ENCODE peak calls at places on chromosomes 4 and X, in four cellular contexts. C is amniotic epithelial cell, H is GM13976, K is neural progenitor cell. Q is an unnamed sample.

GRCh38 chrX:39946822-39947221 is 150.9 kb downstream of the BCOR start:
- DNase-seq in C (peak), H (no peak), K (no peak), Q (no peak)

GRCh38 chr4:7659429-7660175 is 224.9 kb upstream of the PSAPL1 start:
- DNase-seq in C (no peak), H (no peak), K (no peak), Q (no peak)

GRCh38 chrX:153828723-153829548 is 1.4 kb downstream of the PDZD4 start:
- DNase-seq in C (no peak), H (peak), K (peak), Q (no peak)

GRCh38 chr4:83269256-83269655 is 15.3 kb downstream of the COQ2 start:
- DNase-seq in C (peak), H (no peak), K (no peak), Q (no peak)

GRCh38 chrX:122914256-122914655 is 269.8 kb upstream of the GRIA3 start:
- DNase-seq in C (no peak), H (no peak), K (no peak), Q (no peak)

GRCh38 chr4:1087371-1087770 is 26.0 kb downstream of the RNF212 start:
- DNase-seq in C (no peak), H (no peak), K (no peak), Q (no peak)

GRCh38 chr4:164169591-164169990 is 584.3 kb upstream of the SMIM31 start:
- DNase-seq in C (peak), H (no peak), K (no peak), Q (no peak)

GRCh38 chr4:52244103-52244772 is 193.1 kb downstream of the SPATA18 start:
- DNase-seq in C (no peak), H (no peak), K (no peak), Q (peak)

GRCh38 chr4:4865705-4866123 is 6.2 kb downstream of the MSX1 start:
- DNase-seq in C (no peak), H (no peak), K (peak), Q (no peak)

GRCh38 chrX:148204195-148204594 is 223.1 kb downstream of the FMR1NB start:
- DNase-seq in C (no peak), H (no peak), K (no peak), Q (no peak)

GRCh38 chr4:20687894-20688293 is 12.4 kb upstream of the PACRGL start:
- DNase-seq in C (peak), H (no peak), K (no peak), Q (no peak)

GRCh38 chrX:151825927-151826471 is 86.7 kb upstream of the MAGEA4 start:
- DNase-seq in C (peak), H (no peak), K (no peak), Q (no peak)

GRCh38 chr4:89000844-89001360 is 56.1 kb downstream of the FAM13A start:
- DNase-seq in C (peak), H (no peak), K (no peak), Q (peak)

GRCh38 chrX:5051831-5052491 is 1176.7 kb downstream of the NLGN4X start:
- DNase-seq in C (peak), H (no peak), K (no peak), Q (no peak)

GRCh38 chr4:12979797-12980196 is 504.3 kb downstream of the RAB28 start:
- DNase-seq in C (no peak), H (no peak), K (no peak), Q (no peak)

GRCh38 chr4:101597204-101597603 is 193.3 kb upstream of the BANK1 start:
- DNase-seq in C (peak), H (peak), K (no peak), Q (no peak)

GRCh38 chr4:174119818-174120217 is 163.6 kb downstream of the FBXO8 start:
- DNase-seq in C (peak), H (no peak), K (peak), Q (no peak)

GRCh38 chr4:99100876-99101275 is 12.3 kb upstream of the ADH5 start:
- DNase-seq in C (no peak), H (no peak), K (no peak), Q (no peak)

GRCh38 chr4:87716350-87717041 is 66.4 kb downstream of the DMP1 start:
- DNase-seq in C (no peak), H (no peak), K (no peak), Q (no peak)

GRCh38 chrX:119880076-119880475 is 8.4 kb downstream of the NDUFA1 start:
- DNase-seq in C (no peak), H (no peak), K (no peak), Q (no peak)

GRCh38 chrX:115259238-115259875 is 25.5 kb upstream of the LRCH2 start:
- DNase-seq in C (peak), H (no peak), K (no peak), Q (no peak)

GRCh38 chrX:9349572-9350259 is 115.1 kb upstream of the TBL1X start:
- DNase-seq in C (peak), H (no peak), K (no peak), Q (no peak)

GRCh38 chrX:40260123-40260751 is 162.5 kb upstream of the BCOR start:
- DNase-seq in C (no peak), H (no peak), K (no peak), Q (peak)

GRCh38 chrX:135328421-135329005 is 19.2 kb downstream of the ETDC start:
- DNase-seq in C (peak), H (no peak), K (no peak), Q (no peak)

GRCh38 chr4:152687974-152688599 is 8.3 kb upstream of the TMEM154 start:
- DNase-seq in C (peak), H (no peak), K (no peak), Q (no peak)

GRCh38 chr4:101237773-101238172 is 109.6 kb downstream of the PPP3CA start:
- DNase-seq in C (no peak), H (no peak), K (no peak), Q (no peak)

GRCh38 chr4:54050214-54050904 is 14.0 kb downstream of the CHIC2 start:
- DNase-seq in C (peak), H (no peak), K (no peak), Q (no peak)

GRCh38 chrX:78092296-78092695 is 11.8 kb upstream of the PGK1 start:
- DNase-seq in C (peak), H (no peak), K (peak), Q (no peak)

GRCh38 chr4:476501-476900 is 22.5 kb downstream of the ZNF721 start:
- DNase-seq in C (peak), H (no peak), K (no peak), Q (no peak)

GRCh38 chr4:100525689-100526088 is 7.9 kb upstream of the EMCN start:
- DNase-seq in C (no peak), H (no peak), K (no peak), Q (no peak)

GRCh38 chr4:77695769-77696168 is 90.1 kb downstream of the CXCL13 start:
- DNase-seq in C (peak), H (no peak), K (no peak), Q (no peak)

GRCh38 chr4:104915864-104916263 is 230.8 kb upstream of the TET2 start:
- DNase-seq in C (no peak), H (no peak), K (no peak), Q (no peak)

GRCh38 chr4:66911898-66912297 is 633.4 kb downstream of the CENPC start:
- DNase-seq in C (peak), H (no peak), K (no peak), Q (no peak)

Q was measured in NCI-H345.